ENCODE peak calls at places on chromosomes 7 and 10, in four cellular contexts. One of them, this sample, is unnamed.

GRCh38 chr10:117163061-117163953 is 25.2 kb upstream of the VAX1 start:
- DNase-seq in K562: no peak
- DNase-seq in IMR-90: no peak
- DNase-seq in HepG2: no peak
- DNase-seq in this sample: peak; percentile 74

GRCh38 chr7:22238354-22239311 is 118.3 kb downstream of the RAPGEF5 start:
- DNase-seq in K562: no peak
- DNase-seq in IMR-90: peak; percentile 59
- DNase-seq in HepG2: no peak
- DNase-seq in this sample: no peak

GRCh38 chr10:25689346-25690095 is 244.5 kb upstream of the MYO3A start:
- DNase-seq in K562: no peak
- DNase-seq in IMR-90: no peak
- DNase-seq in HepG2: no peak
- DNase-seq in this sample: no peak

GRCh38 chr7:44261239-44261638 is 60.5 kb downstream of the YKT6 start:
- DNase-seq in K562: no peak
- DNase-seq in IMR-90: no peak
- DNase-seq in HepG2: no peak
- DNase-seq in this sample: no peak

GRCh38 chr10:77600640-77601039 is 37.0 kb downstream of the KCNMA1 start:
- DNase-seq in K562: no peak
- DNase-seq in IMR-90: no peak
- DNase-seq in HepG2: no peak
- DNase-seq in this sample: no peak

GRCh38 chr10:129772472-129773358 is 191.4 kb downstream of the EBF3 start:
- DNase-seq in K562: no peak
- DNase-seq in IMR-90: no peak
- DNase-seq in HepG2: no peak
- DNase-seq in this sample: no peak

GRCh38 chr10:60382946-60383681 is 6.6 kb downstream of the ANK3 start:
- DNase-seq in K562: no peak
- DNase-seq in IMR-90: peak; percentile 43
- DNase-seq in HepG2: no peak
- DNase-seq in this sample: peak; percentile 11

GRCh38 chr7:17506601-17507000 is 208.1 kb downstream of the AHR start:
- DNase-seq in K562: no peak
- DNase-seq in IMR-90: no peak
- DNase-seq in HepG2: no peak
- DNase-seq in this sample: no peak

GRCh38 chr7:23971031-23971430 is 261.0 kb downstream of the STK31 start:
- DNase-seq in K562: no peak
- DNase-seq in IMR-90: no peak
- DNase-seq in HepG2: no peak
- DNase-seq in this sample: no peak

GRCh38 chr10:25068152-25069058 is 52.0 kb downstream of the THNSL1 start:
- DNase-seq in K562: no peak
- DNase-seq in IMR-90: peak; percentile 84
- DNase-seq in HepG2: peak; percentile 66
- DNase-seq in this sample: no peak

GRCh38 chr10:114680557-114681117 is 22.6 kb upstream of the ABLIM1 start:
- DNase-seq in K562: no peak
- DNase-seq in IMR-90: no peak
- DNase-seq in HepG2: no peak
- DNase-seq in this sample: no peak

GRCh38 chr10:77104459-77104980 is 533.1 kb downstream of the KCNMA1 start:
- DNase-seq in K562: no peak
- DNase-seq in IMR-90: peak; percentile 97
- DNase-seq in HepG2: no peak
- DNase-seq in this sample: no peak

GRCh38 chr7:38190010-38190409 is 12.0 kb downstream of the STARD3NL start:
- DNase-seq in K562: no peak
- DNase-seq in IMR-90: peak; percentile 52
- DNase-seq in HepG2: no peak
- DNase-seq in this sample: no peak

GRCh38 chr7:4841007-4841784 is 20.6 kb downstream of the PAPOLB start:
- DNase-seq in K562: no peak
- DNase-seq in IMR-90: no peak
- DNase-seq in HepG2: no peak
- DNase-seq in this sample: no peak

GRCh38 chr7:143299840-143300239 is 11.7 kb downstream of the CASP2 start:
- DNase-seq in K562: peak; percentile 67
- DNase-seq in IMR-90: no peak
- DNase-seq in HepG2: peak; percentile 36
- DNase-seq in this sample: peak; percentile 58

GRCh38 chr7:55550010-55550409 is 22.3 kb downstream of the VOPP1 start:
- DNase-seq in K562: no peak
- DNase-seq in IMR-90: no peak
- DNase-seq in HepG2: no peak
- DNase-seq in this sample: no peak

GRCh38 chr10:64571053-64571452 is 1049.9 kb downstream of the REEP3 start:
- DNase-seq in K562: no peak
- DNase-seq in IMR-90: no peak
- DNase-seq in HepG2: no peak
- DNase-seq in this sample: no peak

GRCh38 chr10:30818010-30818660 is 188.6 kb upstream of the LYZL2 start:
- DNase-seq in K562: peak; percentile 84
- DNase-seq in IMR-90: peak; percentile 58
- DNase-seq in HepG2: no peak
- DNase-seq in this sample: no peak

GRCh38 chr7:5492249-5493020 is 68.8 kb upstream of the TNRC18 start:
- DNase-seq in K562: peak; percentile 41
- DNase-seq in IMR-90: no peak
- DNase-seq in HepG2: no peak
- DNase-seq in this sample: no peak

GRCh38 chr7:50679218-50680007 is 103.3 kb downstream of the GRB10 start:
- DNase-seq in K562: peak; percentile 25
- DNase-seq in IMR-90: peak; percentile 43
- DNase-seq in HepG2: peak; percentile 60
- DNase-seq in this sample: peak; percentile 41

GRCh38 chr7:27112960-27113949 is 10.8 kb upstream of the HOXA2 start:
- DNase-seq in K562: peak; percentile 63
- DNase-seq in IMR-90: peak; percentile 95
- DNase-seq in HepG2: no peak
- DNase-seq in this sample: peak; percentile 90

GRCh38 chr10:67924136-67924535 is 39.7 kb downstream of the SIRT1 start:
- DNase-seq in K562: no peak
- DNase-seq in IMR-90: no peak
- DNase-seq in HepG2: no peak
- DNase-seq in this sample: no peak

GRCh38 chr10:113854757-113855626 is 531 bp downstream of the NHLRC2 start:
- DNase-seq in K562: peak; percentile 59
- DNase-seq in IMR-90: peak; percentile 28
- DNase-seq in HepG2: peak; percentile 23
- DNase-seq in this sample: peak; percentile 72

GRCh38 chr7:94423865-94424264 is 29.2 kb downstream of the COL1A2 start:
- DNase-seq in K562: no peak
- DNase-seq in IMR-90: peak; percentile 88
- DNase-seq in HepG2: no peak
- DNase-seq in this sample: peak; percentile 6

GRCh38 chr10:31158000-31158658 is 126.5 kb upstream of the ZNF438 start:
- DNase-seq in K562: no peak
- DNase-seq in IMR-90: peak; percentile 81
- DNase-seq in HepG2: no peak
- DNase-seq in this sample: no peak

GRCh38 chr10:33461295-33461640 is 126.8 kb upstream of the NRP1 start:
- DNase-seq in K562: no peak
- DNase-seq in IMR-90: no peak
- DNase-seq in HepG2: no peak
- DNase-seq in this sample: no peak

GRCh38 chr7:55242613-55243012 is 122.5 kb upstream of the LANCL2 start:
- DNase-seq in K562: no peak
- DNase-seq in IMR-90: peak; percentile 56
- DNase-seq in HepG2: no peak
- DNase-seq in this sample: no peak

GRCh38 chr7:152395115-152395514 is 40.7 kb downstream of the KMT2C start:
- DNase-seq in K562: peak; percentile 48
- DNase-seq in IMR-90: peak; percentile 82
- DNase-seq in HepG2: no peak
- DNase-seq in this sample: peak; percentile 35

GRCh38 chr7:76506081-76506440 is 4.3 kb upstream of the UPK3B start:
- DNase-seq in K562: no peak
- DNase-seq in IMR-90: no peak
- DNase-seq in HepG2: no peak
- DNase-seq in this sample: no peak

GRCh38 chr7:16034353-16034752 is 347.9 kb upstream of the MEOX2 start:
- DNase-seq in K562: no peak
- DNase-seq in IMR-90: peak; percentile 74
- DNase-seq in HepG2: no peak
- DNase-seq in this sample: no peak

GRCh38 chr7:11540271-11540761 is 291.7 kb downstream of the THSD7A start:
- DNase-seq in K562: no peak
- DNase-seq in IMR-90: no peak
- DNase-seq in HepG2: no peak
- DNase-seq in this sample: no peak

GRCh38 chr10:59805043-59805442 is 51.8 kb upstream of the MRLN start:
- DNase-seq in K562: peak; percentile 50
- DNase-seq in IMR-90: peak; percentile 5
- DNase-seq in HepG2: peak; percentile 13
- DNase-seq in this sample: peak; percentile 48

GRCh38 chr10:15123749-15124184 is 26.6 kb downstream of the RPP38 start:
- DNase-seq in K562: no peak
- DNase-seq in IMR-90: peak; percentile 86
- DNase-seq in HepG2: no peak
- DNase-seq in this sample: no peak

GRCh38 chr10:104297697-104298660 is 29.0 kb downstream of the GSTO2 start:
- DNase-seq in K562: peak; percentile 65
- DNase-seq in IMR-90: peak; percentile 89
- DNase-seq in HepG2: no peak
- DNase-seq in this sample: peak; percentile 24

GRCh38 chr7:106598663-106599342 is 62.2 kb downstream of the CCDC71L start:
- DNase-seq in K562: peak; percentile 97
- DNase-seq in IMR-90: peak; percentile 60
- DNase-seq in HepG2: peak; percentile 26
- DNase-seq in this sample: peak; percentile 28

GRCh38 chr10:46169736-46170135 is 117.1 kb upstream of the ANTXRL start:
- DNase-seq in K562: no peak
- DNase-seq in IMR-90: no peak
- DNase-seq in HepG2: no peak
- DNase-seq in this sample: no peak

GRCh38 chr7:123635551-123636359 is 19.9 kb upstream of the LMOD2 start:
- DNase-seq in K562: peak; percentile 54
- DNase-seq in IMR-90: peak; percentile 61
- DNase-seq in HepG2: peak; percentile 5
- DNase-seq in this sample: peak; percentile 13

GRCh38 chr7:105851064-105851463 is 25.3 kb downstream of the ATXN7L1 start:
- DNase-seq in K562: no peak
- DNase-seq in IMR-90: no peak
- DNase-seq in HepG2: no peak
- DNase-seq in this sample: no peak

GRCh38 chr10:75402486-75403143 is 1.1 kb upstream of the ZNF503 start:
- DNase-seq in K562: no peak
- DNase-seq in IMR-90: no peak
- DNase-seq in HepG2: no peak
- DNase-seq in this sample: peak; percentile 80

GRCh38 chr10:132616995-132617780 is 79.6 kb downstream of the INPP5A start:
- DNase-seq in K562: no peak
- DNase-seq in IMR-90: no peak
- DNase-seq in HepG2: no peak
- DNase-seq in this sample: no peak
- TF ChIP-seq MAZ in K562: no peak
- TF ChIP-seq MAZ in IMR-90: no peak
- TF ChIP-seq MAZ in HepG2: no peak
- TF ChIP-seq MAZ in this sample: no peak

DNA sequence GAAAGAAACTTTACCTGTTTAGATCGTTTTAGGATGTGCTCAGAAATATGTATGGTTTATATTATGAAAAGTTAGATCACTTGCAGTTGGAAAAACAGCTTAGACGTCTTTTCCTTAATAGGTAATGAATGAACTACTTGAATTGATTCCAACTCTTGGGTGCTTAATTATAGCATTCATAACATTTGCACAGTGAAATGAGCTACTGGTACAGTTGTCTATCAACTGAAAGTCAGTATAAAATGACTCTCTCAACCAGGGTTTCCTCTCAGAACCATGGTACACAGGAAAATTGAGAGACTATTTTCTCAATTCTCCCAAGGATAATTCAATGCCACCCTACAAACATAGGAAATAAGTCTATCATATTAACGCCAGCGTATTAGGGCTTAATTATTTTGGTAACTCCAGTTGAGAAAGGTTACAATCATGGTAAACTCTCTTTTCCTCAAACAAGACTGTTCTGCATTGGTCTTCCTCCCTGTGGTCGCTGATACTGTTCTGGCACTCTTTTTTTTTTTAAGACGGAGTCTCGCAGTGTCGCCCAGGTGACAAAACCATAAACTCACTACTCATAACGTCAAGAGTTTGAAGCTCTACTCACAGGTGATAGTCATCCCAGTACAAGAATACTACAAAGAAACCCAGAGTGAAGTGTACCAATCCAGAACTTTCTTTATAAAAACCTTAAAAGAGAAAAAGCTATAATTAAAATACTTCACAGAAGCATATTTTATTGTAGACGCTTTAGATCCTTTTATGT is 2.0 kb downstream of the ANLN start:
- DNase-seq in K562: peak; percentile 57
- DNase-seq in IMR-90: peak; percentile 24
- DNase-seq in HepG2: no peak
- DNase-seq in this sample: peak; percentile 36
- TF ChIP-seq MAZ in K562: no peak
- TF ChIP-seq MAZ in IMR-90: no peak
- TF ChIP-seq MAZ in HepG2: no peak
- TF ChIP-seq MAZ in this sample: no peak

DNA sequence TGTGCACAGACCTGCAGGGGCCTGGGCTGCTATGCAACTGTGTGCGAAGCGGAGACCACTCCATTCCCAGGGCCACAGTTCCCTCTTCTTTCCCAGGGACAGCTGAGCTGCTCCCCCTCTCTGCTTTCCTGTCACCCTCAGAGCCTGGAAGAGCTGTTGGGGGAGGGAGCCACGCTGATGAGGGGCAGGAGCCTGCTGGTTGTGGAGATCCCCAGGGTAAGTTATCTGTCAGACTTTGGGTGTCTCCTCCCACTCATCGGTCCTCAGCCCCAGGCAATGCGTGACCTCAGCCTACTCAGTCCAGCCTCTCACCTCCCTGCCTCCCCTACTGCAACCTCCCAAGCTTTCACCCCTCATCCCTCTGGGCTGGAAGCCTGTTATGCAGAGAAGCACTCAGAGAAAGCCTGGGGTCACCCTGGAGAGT is 53.5 kb downstream of the ZNF467 start:
- DNase-seq in K562: peak; percentile 94
- DNase-seq in IMR-90: no peak
- DNase-seq in HepG2: no peak
- DNase-seq in this sample: no peak
- TF ChIP-seq MAZ in K562: no peak
- TF ChIP-seq MAZ in IMR-90: no peak
- TF ChIP-seq MAZ in HepG2: no peak
- TF ChIP-seq MAZ in this sample: no peak

GRCh38 chr10:13165177-13165576 is 3.8 kb downstream of the MCM10 start:
- DNase-seq in K562: no peak
- DNase-seq in IMR-90: no peak
- DNase-seq in HepG2: no peak
- DNase-seq in this sample: no peak
- TF ChIP-seq MAZ in K562: no peak
- TF ChIP-seq MAZ in IMR-90: no peak
- TF ChIP-seq MAZ in HepG2: no peak
- TF ChIP-seq MAZ in this sample: no peak

This sample was measured in A549.